ENCODE peak calls at places on chromosomes 7 and 10, in nine cellular contexts. D, J, N, Z, X, A, O, M and H are unnamed samples.

GRCh38 chr10:69217119-69217754 is 2.9 kb upstream of the HKDC1 start:
- DNase-seq in D (no peak), J (no peak), N (peak; percentile 91), Z (no peak), X (peak; percentile 93), A (no peak), O (no peak), M (no peak), H (peak; percentile 86)

GRCh38 chr7:27453702-27454405 is 208.8 kb downstream of the HIBADH start:
- DNase-seq in D (no peak), J (no peak), N (peak; percentile 88), Z (no peak), X (peak; percentile 95), A (no peak), O (peak; percentile 64), M (no peak), H (no peak)

GRCh38 chr7:112168915-112169314 is 37.3 kb downstream of the DOCK4 start:
- DNase-seq in D (no peak), J (no peak), N (no peak), Z (no peak), X (no peak), A (no peak), O (no peak), M (no peak), H (no peak)

GRCh38 chr10:70052462-70053211 is at the start of gene MACROH2A2:
- DNase-seq in D (peak; percentile 39), J (no peak), N (peak; percentile 42), Z (peak; percentile 58), X (peak; percentile 4), A (no peak), O (no peak), M (peak; percentile 30), H (peak; percentile 61)

GRCh38 chr7:136275794-136276193 is 298.6 kb upstream of the MTPN start:
- DNase-seq in D (no peak), J (no peak), N (peak; percentile 1), Z (no peak), X (peak; percentile 5), A (no peak), O (no peak), M (no peak), H (no peak)

GRCh38 chr7:134720091-134720935 is 59.1 kb upstream of the CALD1 start:
- DNase-seq in D (no peak), J (no peak), N (no peak), Z (peak; percentile 46), X (peak; percentile 65), A (no peak), O (no peak), M (no peak), H (no peak)

GRCh38 chr10:129741280-129741977 is 222.6 kb downstream of the EBF3 start:
- DNase-seq in D (no peak), J (no peak), N (no peak), Z (no peak), X (no peak), A (no peak), O (no peak), M (no peak), H (no peak)

GRCh38 chr10:17456032-17456548 is 1.7 kb upstream of the ST8SIA6 start:
- DNase-seq in D (no peak), J (no peak), N (no peak), Z (no peak), X (no peak), A (no peak), O (no peak), M (no peak), H (no peak)

GRCh38 chr10:69315100-69315542 is 36.8 kb downstream of the HK1 start:
- DNase-seq in D (no peak), J (no peak), N (no peak), Z (no peak), X (no peak), A (no peak), O (no peak), M (no peak), H (no peak)

GRCh38 chr10:323651-324293 is 188.5 kb downstream of the ZMYND11 start:
- DNase-seq in D (no peak), J (peak; percentile 42), N (peak; percentile 97), Z (no peak), X (peak; percentile 98), A (peak; percentile 45), O (peak; percentile 89), M (peak; percentile 25), H (peak; percentile 92)